ENCODE peak calls at places on chromosomes 7 and 10, in five cellular contexts. One of them, this sample, is unnamed.

GRCh38 chr7:16556359-16556758 is 29.7 kb downstream of the LRRC72 start:
- DNase-seq in HepG2: no peak
- DNase-seq in GM12878: no peak
- DNase-seq in HEK293T: no peak
- DNase-seq in NT2/D1: no peak
- DNase-seq in this sample: no peak

GRCh38 chr10:7647062-7647664 is 19.6 kb downstream of the ITIH5 start:
- DNase-seq in NT2/D1: no peak
- DNase-seq in HepG2: no peak
- DNase-seq in GM12878: no peak
- DNase-seq in HEK293T: no peak
- DNase-seq in this sample: no peak

GRCh38 chr7:98202367-98203195 is 8.7 kb upstream of the BHLHA15 start:
- DNase-seq in GM12878: peak
- DNase-seq in HEK293T: no peak
- DNase-seq in HepG2: no peak
- DNase-seq in NT2/D1: no peak
- DNase-seq in this sample: no peak

GRCh38 chr7:53151496-53151895 is 116.1 kb downstream of the POM121L12 start:
- DNase-seq in HEK293T: no peak
- DNase-seq in GM12878: no peak
- DNase-seq in HepG2: no peak
- DNase-seq in NT2/D1: no peak
- DNase-seq in this sample: no peak

GRCh38 chr10:37872955-37873354 is 15.5 kb upstream of the ZNF248 start:
- DNase-seq in HepG2: no peak
- DNase-seq in GM12878: no peak
- DNase-seq in NT2/D1: no peak
- DNase-seq in HEK293T: no peak
- DNase-seq in this sample: no peak

GRCh38 chr7:140049339-140050024 is 13.3 kb downstream of the PARP12 start:
- DNase-seq in NT2/D1: no peak
- DNase-seq in HEK293T: no peak
- DNase-seq in GM12878: no peak
- DNase-seq in HepG2: peak
- DNase-seq in this sample: no peak

GRCh38 chr10:129253551-129254179 is 213.4 kb upstream of the MGMT start:
- DNase-seq in HepG2: no peak
- DNase-seq in HEK293T: no peak
- DNase-seq in GM12878: no peak
- DNase-seq in NT2/D1: no peak
- DNase-seq in this sample: no peak

GRCh38 chr10:93600861-93601773 is at the start of gene RBP4:
- DNase-seq in NT2/D1: no peak
- DNase-seq in HepG2: peak
- DNase-seq in HEK293T: no peak
- DNase-seq in GM12878: no peak
- DNase-seq in this sample: no peak

GRCh38 chr7:142774826-142775225 is 4.1 kb downstream of the PRSS2 start:
- DNase-seq in HepG2: no peak
- DNase-seq in NT2/D1: no peak
- DNase-seq in HEK293T: no peak
- DNase-seq in GM12878: no peak
- DNase-seq in this sample: no peak

GRCh38 chr7:130959743-130960207 is 225.8 kb upstream of the KLF14 start:
- DNase-seq in NT2/D1: no peak
- DNase-seq in HepG2: peak
- DNase-seq in GM12878: no peak
- DNase-seq in HEK293T: peak
- DNase-seq in this sample: no peak

GRCh38 chr10:110840225-110840922 is 31.4 kb upstream of the PDCD4 start:
- DNase-seq in HEK293T: no peak
- DNase-seq in NT2/D1: no peak
- DNase-seq in HepG2: peak
- DNase-seq in GM12878: no peak
- DNase-seq in this sample: no peak

GRCh38 chr7:124779194-124779593 is 13.6 kb upstream of the GPR37 start:
- DNase-seq in NT2/D1: no peak
- DNase-seq in HepG2: peak
- DNase-seq in GM12878: no peak
- DNase-seq in HEK293T: no peak
- DNase-seq in this sample: no peak

GRCh38 chr10:93873427-93874115 is 20.2 kb upstream of the SLC35G1 start:
- DNase-seq in HepG2: no peak
- DNase-seq in GM12878: no peak
- DNase-seq in HEK293T: no peak
- DNase-seq in NT2/D1: no peak
- DNase-seq in this sample: no peak

GRCh38 chr10:88028654-88029053 is 165.2 kb downstream of the PTEN start:
- DNase-seq in HEK293T: no peak
- DNase-seq in HepG2: peak
- DNase-seq in GM12878: no peak
- DNase-seq in NT2/D1: no peak
- DNase-seq in this sample: no peak

GRCh38 chr7:45592230-45592991 is 18.2 kb downstream of the ADCY1 start:
- DNase-seq in HepG2: no peak
- DNase-seq in GM12878: no peak
- DNase-seq in HEK293T: no peak
- DNase-seq in NT2/D1: no peak
- DNase-seq in this sample: no peak

GRCh38 chr7:104933433-104934074 is 80.5 kb upstream of the KMT2E start:
- DNase-seq in HepG2: no peak
- DNase-seq in GM12878: no peak
- DNase-seq in HEK293T: no peak
- DNase-seq in NT2/D1: no peak
- DNase-seq in this sample: no peak

GRCh38 chr7:220151-220841 is 27.9 kb downstream of the FAM20C start:
- DNase-seq in HEK293T: peak
- DNase-seq in GM12878: no peak
- DNase-seq in NT2/D1: peak
- DNase-seq in HepG2: peak
- DNase-seq in this sample: no peak

GRCh38 chr7:120168066-120168465 is 104.9 kb upstream of the KCND2 start:
- DNase-seq in HEK293T: no peak
- DNase-seq in NT2/D1: no peak
- DNase-seq in HepG2: no peak
- DNase-seq in GM12878: no peak
- DNase-seq in this sample: no peak

GRCh38 chr7:150897502-150898474 is 45.5 kb downstream of the AOC1 start:
- DNase-seq in HEK293T: no peak
- DNase-seq in GM12878: no peak
- DNase-seq in HepG2: no peak
- DNase-seq in NT2/D1: no peak
- DNase-seq in this sample: no peak

GRCh38 chr10:107826166-107826565 is 661.7 kb upstream of the SORCS1 start:
- DNase-seq in HEK293T: no peak
- DNase-seq in HepG2: no peak
- DNase-seq in NT2/D1: no peak
- DNase-seq in GM12878: no peak
- DNase-seq in this sample: no peak

GRCh38 chr10:119408969-119409371 is 133.5 kb downstream of the RGS10 start:
- DNase-seq in GM12878: no peak
- DNase-seq in HepG2: peak
- DNase-seq in HEK293T: no peak
- DNase-seq in NT2/D1: no peak
- DNase-seq in this sample: no peak

GRCh38 chr7:11203688-11204087 is 230.0 kb downstream of the PHF14 start:
- DNase-seq in GM12878: no peak
- DNase-seq in HepG2: no peak
- DNase-seq in HEK293T: no peak
- DNase-seq in NT2/D1: no peak
- DNase-seq in this sample: no peak

GRCh38 chr7:64463636-64464375 is 99.1 kb downstream of the ZNF680 start:
- DNase-seq in HEK293T: no peak
- DNase-seq in GM12878: no peak
- DNase-seq in HepG2: no peak
- DNase-seq in NT2/D1: peak
- DNase-seq in this sample: no peak

GRCh38 chr10:23439920-23440875 is 1.3 kb downstream of the OTUD1 start:
- DNase-seq in HepG2: no peak
- DNase-seq in GM12878: no peak
- DNase-seq in NT2/D1: no peak
- DNase-seq in HEK293T: peak
- DNase-seq in this sample: peak

GRCh38 chr10:108598320-108598695 is 1325.0 kb downstream of the XPNPEP1 start:
- DNase-seq in GM12878: no peak
- DNase-seq in NT2/D1: peak
- DNase-seq in HEK293T: no peak
- DNase-seq in HepG2: peak
- DNase-seq in this sample: peak

GRCh38 chr7:133135451-133135850 is 53.6 kb upstream of the CHCHD3 start:
- DNase-seq in GM12878: no peak
- DNase-seq in HEK293T: no peak
- DNase-seq in NT2/D1: no peak
- DNase-seq in HepG2: no peak
- DNase-seq in this sample: no peak

GRCh38 chr7:91230503-91230902 is 33.7 kb upstream of the FZD1 start:
- DNase-seq in NT2/D1: no peak
- DNase-seq in HEK293T: no peak
- DNase-seq in GM12878: no peak
- DNase-seq in HepG2: no peak
- DNase-seq in this sample: no peak

GRCh38 chr7:12256025-12256570 is 45.0 kb downstream of the TMEM106B start:
- DNase-seq in NT2/D1: no peak
- DNase-seq in HepG2: no peak
- DNase-seq in GM12878: no peak
- DNase-seq in HEK293T: no peak
- DNase-seq in this sample: no peak

GRCh38 chr7:157663061-157663863 is 326.5 kb downstream of the DNAJB6 start:
- DNase-seq in NT2/D1: no peak
- DNase-seq in HepG2: no peak
- DNase-seq in HEK293T: no peak
- DNase-seq in GM12878: no peak
- DNase-seq in this sample: no peak

GRCh38 chr10:29495366-29495765 is 139.4 kb downstream of the SVIL start:
- DNase-seq in HepG2: no peak
- DNase-seq in HEK293T: no peak
- DNase-seq in NT2/D1: no peak
- DNase-seq in GM12878: no peak
- DNase-seq in this sample: no peak

GRCh38 chr10:29493697-29494096 is 141.1 kb downstream of the SVIL start:
- DNase-seq in HepG2: no peak
- DNase-seq in NT2/D1: no peak
- DNase-seq in HEK293T: no peak
- DNase-seq in GM12878: no peak
- DNase-seq in this sample: no peak

GRCh38 chr10:29501692-29502091 is 133.1 kb downstream of the SVIL start:
- DNase-seq in HepG2: no peak
- DNase-seq in HEK293T: no peak
- DNase-seq in NT2/D1: no peak
- DNase-seq in GM12878: no peak
- DNase-seq in this sample: no peak

GRCh38 chr10:29499993-29500537 is 134.7 kb downstream of the SVIL start:
- DNase-seq in HepG2: no peak
- DNase-seq in NT2/D1: no peak
- DNase-seq in HEK293T: no peak
- DNase-seq in GM12878: no peak
- DNase-seq in this sample: no peak

DNA sequence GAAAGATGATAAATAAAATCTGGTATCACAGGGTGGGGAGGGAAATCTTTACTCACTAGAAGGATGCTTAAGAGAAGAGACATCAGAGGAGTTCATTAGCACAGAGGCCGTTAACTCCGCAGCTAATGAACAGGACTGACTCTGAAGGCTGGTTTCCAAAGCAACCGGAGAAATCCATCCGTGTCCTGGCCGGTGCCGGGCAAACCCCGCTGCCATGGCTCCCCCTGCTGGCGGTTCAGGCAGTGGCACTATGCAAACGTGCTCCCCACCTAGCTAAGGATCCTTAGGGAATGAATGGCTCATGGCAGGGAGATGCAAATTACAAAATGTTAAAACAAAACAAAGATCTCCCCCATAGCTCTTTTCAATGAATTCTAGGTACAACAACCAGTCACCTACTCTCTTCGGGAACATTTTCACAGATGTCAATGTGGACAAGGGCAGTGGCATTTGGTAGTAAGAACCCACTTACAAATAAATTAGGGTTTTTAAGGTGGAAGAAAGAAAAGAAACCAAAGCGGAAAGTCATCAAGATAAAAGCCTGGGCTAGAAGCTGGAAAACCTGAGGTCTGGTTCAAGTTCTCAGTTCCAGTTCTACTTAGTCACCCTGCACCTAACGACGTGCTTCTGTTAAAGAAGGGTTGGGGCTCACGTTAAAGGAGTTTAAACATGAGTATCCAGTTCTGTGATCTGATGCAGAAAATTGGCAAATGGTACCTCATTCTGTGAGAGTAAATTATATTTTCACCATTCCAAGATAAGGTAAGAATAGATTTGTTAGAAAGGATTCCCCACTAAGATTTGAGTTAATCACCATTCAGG is 138.2 kb downstream of the SVIL start:
- DNase-seq in HepG2: peak
- DNase-seq in NT2/D1: peak
- DNase-seq in GM12878: no peak
- DNase-seq in HEK293T: peak
- DNase-seq in this sample: peak
- TF ChIP-seq SUZ12 in HepG2: no peak
- TF ChIP-seq SUZ12 in NT2/D1: no peak
- TF ChIP-seq SUZ12 in GM12878: no peak
- TF ChIP-seq SUZ12 in HEK293T: no peak
- TF ChIP-seq SUZ12 in this sample: no peak

GRCh38 chr7:43572516-43573049 is 10.3 kb upstream of the STK17A start:
- DNase-seq in GM12878: no peak
- DNase-seq in HEK293T: no peak
- DNase-seq in NT2/D1: no peak
- DNase-seq in HepG2: no peak
- DNase-seq in this sample: no peak
- TF ChIP-seq SUZ12 in GM12878: no peak
- TF ChIP-seq SUZ12 in HEK293T: no peak
- TF ChIP-seq SUZ12 in NT2/D1: no peak
- TF ChIP-seq SUZ12 in HepG2: no peak
- TF ChIP-seq SUZ12 in this sample: no peak

DNA sequence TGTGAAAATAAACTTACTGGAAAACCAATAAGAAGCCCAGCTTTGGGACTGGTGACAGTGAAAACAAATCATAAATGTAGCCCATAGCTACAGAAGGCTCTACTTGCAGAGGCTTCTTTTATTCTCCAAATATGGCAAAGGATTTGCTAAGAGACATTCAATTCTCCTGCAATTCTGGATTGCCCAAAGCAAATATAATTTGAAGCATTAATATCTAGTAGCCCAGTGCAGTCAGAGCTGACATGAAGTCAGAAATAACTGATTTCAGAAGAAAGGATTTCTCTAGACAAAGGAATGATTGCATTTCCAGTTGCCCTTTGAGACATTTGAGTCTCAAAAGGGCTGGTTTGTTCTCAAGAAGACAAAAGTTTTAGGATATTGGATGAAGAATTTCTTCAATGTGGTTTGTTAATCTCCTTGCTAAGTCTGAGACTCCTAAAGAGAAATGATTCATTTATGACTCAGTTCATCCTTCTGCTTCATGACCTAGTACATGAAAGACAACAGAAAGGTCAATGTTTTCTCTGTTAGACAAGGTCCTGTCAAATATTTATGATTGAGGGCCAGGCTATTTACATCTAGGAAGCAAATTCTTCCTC is 27.8 kb downstream of the PPP1R3C start:
- DNase-seq in HEK293T: no peak
- DNase-seq in NT2/D1: no peak
- DNase-seq in GM12878: no peak
- DNase-seq in HepG2: no peak
- DNase-seq in this sample: no peak
- TF ChIP-seq SUZ12 in HEK293T: no peak
- TF ChIP-seq SUZ12 in NT2/D1: no peak
- TF ChIP-seq SUZ12 in GM12878: no peak
- TF ChIP-seq SUZ12 in HepG2: no peak
- TF ChIP-seq SUZ12 in this sample: no peak

GRCh38 chr10:96022739-96023138 is 20.6 kb upstream of the CCNJ start:
- DNase-seq in HepG2: no peak
- DNase-seq in GM12878: no peak
- DNase-seq in NT2/D1: no peak
- DNase-seq in HEK293T: no peak
- DNase-seq in this sample: no peak
- TF ChIP-seq SUZ12 in HepG2: no peak
- TF ChIP-seq SUZ12 in GM12878: no peak
- TF ChIP-seq SUZ12 in NT2/D1: no peak
- TF ChIP-seq SUZ12 in HEK293T: no peak
- TF ChIP-seq SUZ12 in this sample: no peak